ENCODE peak calls at places on chromosomes 13 and 19, in eight cellular contexts. X is GM23338, W is heart left ventricle, M is AG04450, O is cardiac fibroblast, C is astrocyte of the cerebellum, K is psoas muscle, S is HFF-Myc. Q is an unnamed sample.

GRCh38 chr13:36736119-36736726 is 62.4 kb downstream of the SERTM1 start:
- DNase-seq in K (no peak), M (peak), C (peak), X (peak), W (no peak), O (peak), S (peak), Q (peak)

GRCh38 chr19:45938733-45939319 is 24.2 kb upstream of the NANOS2 start:
- DNase-seq in K (no peak), O (no peak), M (no peak), W (no peak), S (no peak), C (no peak), X (no peak), Q (no peak)

GRCh38 chr13:110014719-110015118 is 228.3 kb upstream of the IRS2 start:
- DNase-seq in K (no peak), W (no peak), X (no peak), M (no peak), S (no peak), O (peak), C (no peak), Q (no peak)

GRCh38 chr13:90414691-90415596 is 932.5 kb upstream of the MIR17HG start:
- DNase-seq in X (peak), S (peak), C (peak), M (peak), O (peak), W (no peak), K (no peak), Q (peak)

GRCh38 chr19:54523403-54523802 is 20.8 kb downstream of the LAIR2 start:
- DNase-seq in M (no peak), K (no peak), C (no peak), X (no peak), S (no peak), O (peak), W (no peak), Q (peak)

GRCh38 chr13:101211261-101211660 is 205.0 kb downstream of the NALCN start:
- DNase-seq in O (peak), X (no peak), M (no peak), C (no peak), S (no peak), W (no peak), K (no peak), Q (peak)

GRCh38 chr19:53432088-53432661 is 391 bp downstream of the ZNF761 start:
- DNase-seq in X (peak), O (peak), W (peak), S (no peak), M (no peak), C (no peak), K (peak), Q (peak)

GRCh38 chr19:30692517-30692870 is 320.3 kb downstream of the ZNF536 start:
- DNase-seq in W (no peak), K (no peak), X (no peak), M (no peak), S (no peak), O (no peak), C (no peak), Q (no peak)

GRCh38 chr19:460877-461609 is at the start of gene SHC2:
- DNase-seq in K (peak), S (no peak), C (no peak), W (peak), M (no peak), O (no peak), X (peak), Q (no peak)

GRCh38 chr19:46955114-46955812 is 64.4 kb upstream of the NPAS1 start:
- DNase-seq in S (no peak), C (no peak), O (peak), M (no peak), W (no peak), K (no peak), X (no peak), Q (peak)

GRCh38 chr13:81020010-81020409 is 679.1 kb upstream of the SPRY2 start:
- DNase-seq in X (no peak), S (no peak), W (no peak), K (no peak), C (no peak), O (no peak), M (no peak), Q (no peak)

GRCh38 chr19:32767951-32768679 is 48.5 kb downstream of the TDRD12 start:
- DNase-seq in O (no peak), S (no peak), K (no peak), X (no peak), M (no peak), W (no peak), C (no peak), Q (no peak)

GRCh38 chr19:8611890-8612806 is 1.6 kb upstream of the ADAMTS10 start:
- DNase-seq in K (peak), O (peak), X (peak), C (peak), W (peak), M (no peak), S (no peak), Q (peak)

GRCh38 chr19:802888-803561 is 5.8 kb downstream of the PTBP1 start:
- DNase-seq in O (no peak), K (peak), X (peak), M (no peak), W (no peak), C (no peak), S (no peak), Q (no peak)

GRCh38 chr19:18373892-18374629 is 11.9 kb upstream of the GDF15 start:
- DNase-seq in K (peak), S (peak), M (peak), W (peak), O (peak), C (peak), X (peak), Q (peak)

GRCh38 chr19:55640043-55640576 is 692 bp upstream of the ZNF580 start:
- DNase-seq in M (no peak), C (no peak), S (no peak), X (peak), K (peak), W (peak), O (peak), Q (peak)

GRCh38 chr13:24670927-24671326 is 9.3 kb upstream of the ATP12A start:
- DNase-seq in O (peak), X (peak), C (no peak), S (no peak), K (no peak), M (no peak), W (no peak), Q (peak)

GRCh38 chr19:56155124-56155687 is 14.1 kb downstream of the ZNF444 start:
- DNase-seq in K (no peak), W (no peak), M (no peak), S (no peak), O (no peak), X (peak), C (no peak), Q (no peak)

GRCh38 chr19:2391118-2391725 is 31.2 kb downstream of the TMPRSS9 start:
- DNase-seq in S (peak), W (no peak), K (no peak), C (peak), O (peak), M (peak), X (peak), Q (peak)

GRCh38 chr13:41054212-41054877 is 7.0 kb upstream of the WBP4 start:
- DNase-seq in C (peak), M (no peak), S (peak), O (peak), W (no peak), X (peak), K (no peak), Q (peak)
- TF ChIP-seq CTCF in C (peak), M (peak), S (peak), O (peak), W (peak), X (peak), K (peak), Q (peak)

DNA sequence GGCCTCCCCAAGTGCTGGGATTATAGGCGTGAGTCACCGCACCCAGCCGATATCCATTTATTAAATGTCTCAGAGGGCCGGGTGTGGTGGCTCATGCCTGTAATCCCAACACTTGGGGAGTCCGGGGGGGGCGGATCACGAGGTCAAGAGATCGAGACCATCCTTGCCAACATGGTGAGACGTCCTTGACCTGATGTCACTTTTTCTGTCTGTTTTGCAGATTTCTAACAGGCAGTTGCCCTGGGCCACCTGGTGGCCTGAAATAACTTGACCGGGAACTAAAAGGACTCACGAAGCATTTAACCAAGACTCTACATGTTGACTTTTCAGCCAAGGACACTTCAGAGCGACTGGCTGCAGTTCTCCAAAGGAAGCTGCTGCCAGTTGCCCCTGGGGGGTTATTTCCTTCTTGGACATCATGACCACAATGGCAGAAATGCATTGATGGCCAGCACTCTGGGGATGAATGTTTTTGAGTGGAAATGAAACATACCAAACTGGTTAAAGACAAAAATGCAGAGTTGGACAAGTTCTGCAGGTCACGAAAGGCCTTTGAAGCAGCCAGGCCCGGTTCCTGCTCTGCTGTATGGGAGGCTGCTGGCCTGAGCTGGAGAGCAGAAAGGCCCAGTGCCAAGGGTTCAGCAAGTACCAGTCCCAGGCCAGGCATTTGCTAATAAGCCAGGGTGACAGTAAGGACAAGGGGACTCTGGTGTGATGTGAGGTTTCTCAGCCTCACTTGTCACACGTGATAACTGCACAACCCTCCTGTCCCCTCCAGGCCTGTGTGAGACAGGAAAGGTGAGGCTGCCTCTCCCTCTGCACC is 8.3 kb downstream of the ZNF837 start:
- DNase-seq in S (no peak), X (peak), M (no peak), K (no peak), C (no peak), O (no peak), W (no peak), Q (no peak)
- TF ChIP-seq CTCF in S (no peak), X (peak), M (peak), K (no peak), C (no peak), O (peak), W (no peak), Q (peak)

DNA sequence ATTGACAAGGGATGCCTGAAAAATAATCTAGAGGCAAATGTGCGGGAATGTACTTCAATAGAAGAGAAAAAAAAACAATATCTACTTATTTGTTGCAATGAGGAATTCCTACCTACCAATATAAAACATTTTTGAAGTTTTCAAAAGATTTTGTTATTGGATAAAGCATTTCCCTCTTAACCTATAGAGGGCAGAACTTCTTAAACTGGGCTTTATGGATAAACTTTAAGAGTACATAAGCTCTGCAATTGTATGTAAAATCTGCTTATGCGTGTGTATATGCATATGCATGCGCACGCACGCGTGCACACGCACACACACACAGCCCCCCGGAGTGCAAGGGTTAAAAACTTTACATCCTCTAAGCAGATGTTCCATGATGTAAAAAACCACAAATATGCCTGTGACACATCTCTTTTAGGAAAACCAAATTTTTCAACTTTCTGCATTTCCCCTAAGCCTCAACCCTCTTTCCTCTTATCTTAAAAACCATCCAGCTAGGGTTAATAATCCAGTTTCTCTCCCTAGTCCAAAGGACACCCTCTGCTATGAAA is 73.1 kb upstream of the OXGR1 start:
- DNase-seq in X (no peak), C (no peak), S (no peak), M (no peak), K (no peak), O (peak), W (no peak), Q (no peak)
- TF ChIP-seq CTCF in X (peak), C (no peak), S (no peak), M (peak), K (no peak), O (peak), W (no peak), Q (peak)

GRCh38 chr13:102487330-102487729 is 85.5 kb upstream of the FGF14 start:
- DNase-seq in M (no peak), C (no peak), K (no peak), X (no peak), S (no peak), O (no peak), W (no peak), Q (no peak)
- TF ChIP-seq CTCF in M (no peak), C (no peak), K (no peak), X (no peak), S (no peak), O (no peak), W (no peak), Q (no peak)